ENCODE peak calls at places on chromosomes 13 and 19, in six cellular contexts. B is upper lobe of right lung, U is type B pancreatic cell, M is heart right ventricle, A is choroid plexus epithelial cell, J is tibial nerve. Y is an unnamed sample.

GRCh38 chr19:8355631-8356402 is 8.1 kb upstream of the ANGPTL4 start:
- DNase-seq in B (peak; percentile 72), U (no peak), M (no peak), A (peak; percentile 98), J (peak; percentile 64), Y (peak; percentile 97)

GRCh38 chr13:110396913-110397379 is 89.9 kb downstream of the COL4A2 start:
- DNase-seq in B (no peak), U (no peak), M (peak; percentile 77), A (peak; percentile 100), J (peak; percentile 91), Y (peak; percentile 99)

GRCh38 chr19:2978467-2978767 is 1.1 kb downstream of the TLE6 start:
- DNase-seq in B (no peak), U (no peak), M (no peak), A (no peak), J (no peak), Y (no peak)

GRCh38 chr19:43667524-43668405 is 2.2 kb downstream of the PLAUR start:
- DNase-seq in B (peak; percentile 70), U (no peak), M (peak; percentile 17), A (no peak), J (no peak), Y (no peak)

GRCh38 chr19:18433039-18433691 is 4.8 kb downstream of the ISYNA1 start:
- DNase-seq in B (no peak), U (no peak), M (no peak), A (no peak), J (no peak), Y (no peak)

GRCh38 chr13:63184693-63185092 is 1769.0 kb upstream of the PCDH20 start:
- DNase-seq in B (no peak), U (no peak), M (no peak), A (peak; percentile 86), J (no peak), Y (no peak)

GRCh38 chr13:52377898-52378297 is 28.1 kb downstream of the THSD1 start:
- DNase-seq in B (no peak), U (no peak), M (no peak), A (no peak), J (no peak), Y (no peak)

GRCh38 chr13:22594041-22594440 is 586.7 kb upstream of the SGCG start:
- DNase-seq in B (no peak), U (no peak), M (no peak), A (no peak), J (no peak), Y (no peak)

GRCh38 chr13:98413796-98414195 is 163.1 kb downstream of the STK24 start:
- DNase-seq in B (no peak), U (no peak), M (no peak), A (no peak), J (no peak), Y (no peak)

GRCh38 chr13:36006347-36006746 is 124.8 kb downstream of the DCLK1 start:
- DNase-seq in B (peak; percentile 67), U (no peak), M (no peak), A (peak; percentile 29), J (no peak), Y (no peak)

GRCh38 chr19:43901395-43902390 is 33.4 kb downstream of the ZNF45 start:
- DNase-seq in B (peak; percentile 78), U (peak; percentile 80), M (peak; percentile 76), A (peak; percentile 91), J (peak; percentile 62), Y (peak; percentile 68)

GRCh38 chr19:40139533-40140287 is 49.0 kb upstream of the ZNF780A start:
- DNase-seq in B (no peak), U (no peak), M (no peak), A (peak; percentile 77), J (peak; percentile 33), Y (peak; percentile 53)

GRCh38 chr13:99958402-99959126 is 13.0 kb downstream of the ZIC5 start:
- DNase-seq in B (no peak), U (no peak), M (no peak), A (no peak), J (no peak), Y (no peak)

GRCh38 chr13:30605052-30605451 is 12.7 kb upstream of the USPL1 start:
- DNase-seq in B (no peak), U (no peak), M (no peak), A (no peak), J (no peak), Y (no peak)

GRCh38 chr13:99974296-99974938 is 2.9 kb upstream of the ZIC5 start:
- DNase-seq in B (no peak), U (no peak), M (no peak), A (no peak), J (no peak), Y (no peak)

GRCh38 chr13:69300131-69300530 is 807.5 kb upstream of the ATXN8OS start:
- DNase-seq in B (no peak), U (no peak), M (no peak), A (no peak), J (no peak), Y (no peak)

GRCh38 chr13:101127741-101128353 is 288.5 kb downstream of the NALCN start:
- DNase-seq in B (no peak), U (no peak), M (no peak), A (peak; percentile 73), J (peak; percentile 23), Y (peak; percentile 37)

GRCh38 chr19:34428549-34429285 is 536 bp downstream of the UBA2 start:
- DNase-seq in B (no peak), U (no peak), M (peak; percentile 51), A (peak; percentile 26), J (peak; percentile 29), Y (peak; percentile 5)

GRCh38 chr19:2926341-2927031 is 18.3 kb downstream of the ZNF77 start:
- DNase-seq in B (no peak), U (no peak), M (no peak), A (no peak), J (no peak), Y (no peak)

GRCh38 chr19:19552811-19553210 is 14.7 kb downstream of the CILP2 start:
- DNase-seq in B (no peak), U (no peak), M (no peak), A (peak; percentile 54), J (no peak), Y (no peak)

GRCh38 chr13:31543190-31543589 is 196.1 kb upstream of the RXFP2 start:
- DNase-seq in B (no peak), U (no peak), M (no peak), A (no peak), J (no peak), Y (no peak)

GRCh38 chr19:46481947-46482346 is 10.6 kb upstream of the PNMA8A start:
- DNase-seq in B (no peak), U (no peak), M (no peak), A (no peak), J (peak; percentile 40), Y (no peak)

GRCh38 chr13:110722971-110723370 is 9.5 kb downstream of the ING1 start:
- DNase-seq in B (no peak), U (no peak), M (no peak), A (no peak), J (no peak), Y (no peak)

GRCh38 chr19:45682117-45682516 is 9.6 kb downstream of the SNRPD2 start:
- DNase-seq in B (no peak), U (no peak), M (no peak), A (no peak), J (no peak), Y (no peak)

GRCh38 chr19:19259741-19260140 is 13.4 kb downstream of the TM6SF2 start:
- DNase-seq in B (no peak), U (no peak), M (no peak), A (peak; percentile 50), J (no peak), Y (no peak)

GRCh38 chr13:99864627-99864990 is 107.0 kb downstream of the ZIC5 start:
- DNase-seq in B (no peak), U (no peak), M (no peak), A (no peak), J (no peak), Y (no peak)

GRCh38 chr19:3761382-3762129 is at the start of gene APBA3:
- DNase-seq in B (peak; percentile 96), U (peak; percentile 95), M (peak; percentile 96), A (peak; percentile 92), J (peak; percentile 92), Y (peak; percentile 78)

GRCh38 chr13:43831088-43831487 is 44.3 kb upstream of the ENOX1 start:
- DNase-seq in B (no peak), U (no peak), M (no peak), A (peak; percentile 77), J (no peak), Y (peak; percentile 33)

GRCh38 chr13:50531917-50532899 is 311.3 kb downstream of the DLEU7 start:
- DNase-seq in B (no peak), U (no peak), M (no peak), A (peak; percentile 69), J (no peak), Y (peak; percentile 35)
- TF ChIP-seq CTCF in B (peak; percentile 70), U (peak; percentile 66), M (peak; percentile 58), A (peak; percentile 60), J (peak; percentile 51), Y (peak; percentile 79)

GRCh38 chr19:16088351-16088984 is 12.2 kb downstream of the TPM4 start:
- DNase-seq in B (peak; percentile 78), U (no peak), M (no peak), A (no peak), J (no peak), Y (no peak)
- TF ChIP-seq CTCF in B (no peak), U (peak; percentile 52), M (no peak), A (peak; percentile 37), J (no peak), Y (peak; percentile 65)

GRCh38 chr13:67554746-67555452 is 324.8 kb upstream of the PCDH9 start:
- DNase-seq in B (no peak), U (no peak), M (no peak), A (peak; percentile 60), J (no peak), Y (no peak)
- TF ChIP-seq CTCF in B (no peak), U (no peak), M (no peak), A (no peak), J (no peak), Y (no peak)

GRCh38 chr19:10195199-10195519 is 406 bp upstream of the DNMT1 start:
- DNase-seq in B (no peak), U (no peak), M (no peak), A (no peak), J (no peak), Y (no peak)

GRCh38 chr19:10191347-10191746 is 3.4 kb downstream of the DNMT1 start:
- DNase-seq in B (no peak), U (no peak), M (no peak), A (peak; percentile 87), J (peak; percentile 51), Y (peak; percentile 74)

GRCh38 chr19:10193666-10194499 is 870 bp downstream of the DNMT1 start:
- DNase-seq in B (no peak), U (peak; percentile 72), M (no peak), A (peak; percentile 40), J (peak; percentile 9), Y (peak; percentile 52)

GRCh38 chr19:10192922-10193321 is 1.8 kb downstream of the DNMT1 start:
- DNase-seq in B (no peak), U (no peak), M (no peak), A (no peak), J (no peak), Y (no peak)

DNA sequence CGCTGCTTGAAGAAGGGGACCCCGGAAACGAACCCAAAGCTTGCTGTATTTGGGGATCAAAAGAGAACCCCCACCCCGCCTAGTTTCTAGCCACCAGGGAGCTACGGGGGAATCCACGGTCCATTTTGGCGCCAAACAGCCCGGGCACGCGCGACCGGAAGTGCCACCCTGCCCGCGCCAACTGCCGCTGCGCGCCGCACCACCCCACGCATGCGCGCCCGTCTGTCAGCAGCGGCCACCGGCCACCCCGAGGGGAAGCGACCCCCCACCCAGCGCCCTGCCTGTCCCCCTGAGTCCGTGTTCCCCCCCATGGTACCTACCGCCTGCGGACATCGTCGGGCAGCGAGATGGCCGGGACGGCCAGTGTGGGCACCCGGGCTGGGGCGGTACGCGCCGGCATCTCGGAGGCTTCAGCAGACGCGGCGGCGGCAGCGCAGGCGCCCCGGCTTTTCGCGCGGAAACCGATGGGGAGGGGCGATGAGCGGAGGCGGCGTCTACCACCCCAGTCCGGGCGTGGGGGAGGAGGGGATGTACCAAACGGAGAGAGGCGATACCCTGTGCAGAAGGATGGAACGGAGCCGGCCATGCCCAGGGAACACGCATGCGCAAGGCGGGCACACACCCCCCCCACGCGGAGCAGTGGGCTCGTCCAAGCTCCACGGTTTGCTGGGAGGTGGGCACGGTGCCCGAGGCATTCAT is at the start of gene DNMT1:
- DNase-seq in B (peak; percentile 98), U (peak; percentile 99), M (peak; percentile 95), A (peak; percentile 98), J (peak; percentile 92), Y (peak; percentile 95)
- TF ChIP-seq CTCF in B (no peak), U (no peak), M (no peak), A (no peak), J (no peak), Y (no peak)

Y was measured in HFFc6.